ENCODE peak calls at places on chromosome 17, in five cellular contexts. L is progenitor cell of endocrine pancreas, M is AG04450, Q is HTR-8/SVneo, J is left colon. X is an unnamed sample.

GRCh38 chr17:4533522-4534502 is 21.4 kb downstream of the MYBBP1A start:
- DNase-seq in L (no peak), M (no peak), Q (no peak), J (peak; percentile 46), X (peak; percentile 89)

GRCh38 chr17:42179911-42180410 is 981 bp downstream of the KCNH4 start:
- DNase-seq in L (peak; percentile 53), M (no peak), Q (peak; percentile 53), J (peak; percentile 64), X (peak; percentile 56)

GRCh38 chr17:73304971-73305786 is 6.6 kb downstream of the CDC42EP4 start:
- DNase-seq in L (no peak), M (no peak), Q (peak; percentile 83), J (peak; percentile 66), X (peak; percentile 45)

GRCh38 chr17:40886090-40886489 is 1.0 kb upstream of the KRT20 start:
- DNase-seq in L (no peak), M (no peak), Q (no peak), J (no peak), X (no peak)

GRCh38 chr17:47225436-47225858 is 16.3 kb downstream of the MYL4 start:
- DNase-seq in L (no peak), M (peak; percentile 68), Q (peak; percentile 71), J (peak; percentile 56), X (peak; percentile 78)

GRCh38 chr17:45908935-45909334 is 14.6 kb downstream of the MAPT start:
- DNase-seq in L (no peak), M (no peak), Q (no peak), J (no peak), X (no peak)

GRCh38 chr17:77695386-77695785 is 263.1 kb upstream of the TNRC6C start:
- DNase-seq in L (no peak), M (no peak), Q (no peak), J (no peak), X (no peak)

GRCh38 chr17:17890773-17891759 is 54.3 kb upstream of the SREBF1 start:
- DNase-seq in L (peak; percentile 39), M (peak; percentile 42), Q (peak; percentile 84), J (peak; percentile 52), X (peak; percentile 34)

GRCh38 chr17:43745541-43745940 is 13.1 kb downstream of the SOST start:
- DNase-seq in L (no peak), M (no peak), Q (no peak), J (no peak), X (no peak)

GRCh38 chr17:45646288-45646988 is 137.7 kb upstream of the CRHR1 start:
- DNase-seq in L (no peak), M (no peak), Q (no peak), J (no peak), X (no peak)

GRCh38 chr17:81607431-81607830 is 29.5 kb downstream of the NPLOC4 start:
- DNase-seq in L (no peak), M (no peak), Q (no peak), J (no peak), X (no peak)

GRCh38 chr17:17661834-17662233 is 19.4 kb upstream of the RAI1 start:
- DNase-seq in L (no peak), M (no peak), Q (no peak), J (no peak), X (no peak)

GRCh38 chr17:73827627-73828241 is 183.5 kb upstream of the SDK2 start:
- DNase-seq in L (no peak), M (no peak), Q (no peak), J (peak; percentile 25), X (no peak)

GRCh38 chr17:65638221-65638940 is 76.9 kb upstream of the AXIN2 start:
- DNase-seq in L (no peak), M (peak; percentile 62), Q (no peak), J (no peak), X (peak; percentile 15)

GRCh38 chr17:27657620-27658019 is 26.6 kb downstream of the LGALS9 start:
- DNase-seq in L (no peak), M (no peak), Q (no peak), J (no peak), X (no peak)

GRCh38 chr17:31843382-31843780 is 15.7 kb downstream of the COPRS start:
- DNase-seq in L (no peak), M (no peak), Q (no peak), J (no peak), X (no peak)

GRCh38 chr17:39939588-39940419 is 12.3 kb downstream of the LRRC3C start:
- DNase-seq in L (no peak), M (peak; percentile 72), Q (peak; percentile 62), J (no peak), X (no peak)

GRCh38 chr17:82787081-82787848 is 35.4 kb downstream of the TBCD start:
- DNase-seq in L (no peak), M (no peak), Q (no peak), J (no peak), X (no peak)

GRCh38 chr17:81388612-81389367 is 6.5 kb upstream of the BAHCC1 start:
- DNase-seq in L (no peak), M (no peak), Q (no peak), J (no peak), X (no peak)

GRCh38 chr17:82188001-82188961 is 24.4 kb downstream of the CCDC57 start:
- DNase-seq in L (no peak), M (no peak), Q (no peak), J (no peak), X (peak; percentile 59)

GRCh38 chr17:67491009-67491677 is 114.1 kb downstream of the PITPNC1 start:
- DNase-seq in L (peak; percentile 16), M (peak; percentile 93), Q (peak; percentile 45), J (peak; percentile 51), X (peak; percentile 81)

GRCh38 chr17:28900986-28901726 is 1.7 kb downstream of the DHRS13 start:
- DNase-seq in L (no peak), M (no peak), Q (no peak), J (no peak), X (no peak)

GRCh38 chr17:73371846-73372245 is 60.0 kb upstream of the CDC42EP4 start:
- DNase-seq in L (no peak), M (no peak), Q (no peak), J (no peak), X (no peak)

GRCh38 chr17:51764387-51764971 is 394.0 kb downstream of the CA10 start:
- DNase-seq in L (peak; percentile 41), M (peak; percentile 23), Q (peak; percentile 66), J (peak; percentile 25), X (peak; percentile 33)

GRCh38 chr17:49514374-49514738 is 19.3 kb downstream of the NGFR start:
- DNase-seq in L (no peak), M (no peak), Q (no peak), J (no peak), X (no peak)

GRCh38 chr17:57926723-57927047 is 28.5 kb downstream of the CUEDC1 start:
- DNase-seq in L (no peak), M (no peak), Q (no peak), J (no peak), X (no peak)

GRCh38 chr17:77883213-77883650 is 75.3 kb upstream of the TNRC6C start:
- DNase-seq in L (no peak), M (no peak), Q (no peak), J (no peak), X (no peak)

GRCh38 chr17:31413871-31414589 is 22.6 kb downstream of the RAB11FIP4 start:
- DNase-seq in L (no peak), M (peak; percentile 39), Q (no peak), J (no peak), X (no peak)

GRCh38 chr17:32481193-32481592 is 5.6 kb upstream of the CDK5R1 start:
- DNase-seq in L (no peak), M (no peak), Q (no peak), J (no peak), X (no peak)

GRCh38 chr17:45441536-45442310 is 9.1 kb upstream of the ARHGAP27 start:
- DNase-seq in L (no peak), M (no peak), Q (no peak), J (no peak), X (no peak)